ENCODE peak calls at places on chromosomes 1 and 21, in seven cellular contexts. U is left lung; W is CD4-positive, CD25-positive, alpha-beta regulatory T cell; D is kidney; E is CD8-positive, alpha-beta T cell; Y is mammary epithelial cell; F is NT2/D1. V is an unnamed sample.
A peak's percentile ranks its signal among the peaks of the same experiment; 100 is the strongest.

GRCh38 chr1:230303822-230304221 is 122.3 kb downstream of the PGBD5 start:
- DNase-seq in W (no peak), E (no peak), U (no peak), Y (no peak), D (peak; percentile 5), F (no peak), V (no peak)

GRCh38 chr1:227299238-227299637 is 19.1 kb downstream of the CDC42BPA start:
- DNase-seq in W (no peak), Y (no peak), E (no peak), F (no peak), D (no peak), U (no peak), V (no peak)

GRCh38 chr1:187617776-187618175 is 789.0 kb downstream of the PLA2G4A start:
- DNase-seq in E (no peak), F (no peak), W (no peak), U (no peak), D (no peak), Y (no peak), V (no peak)

GRCh38 chr1:109306832-109307362 is at the start of gene MYBPHL:
- DNase-seq in Y (no peak), F (no peak), U (no peak), E (no peak), D (no peak), W (no peak), V (no peak)

GRCh38 chr1:94863297-94863911 is 43.2 kb downstream of the SLC44A3 start:
- DNase-seq in F (no peak), D (no peak), W (no peak), E (no peak), Y (peak; percentile 57), U (no peak), V (no peak)

GRCh38 chr21:44804762-44805161 is 3.1 kb upstream of the UBE2G2 start:
- DNase-seq in W (no peak), F (no peak), U (no peak), Y (no peak), E (no peak), D (no peak), V (no peak)

GRCh38 chr1:168135982-168136708 is 585 bp downstream of the GPR161 start:
- DNase-seq in U (peak; percentile 76), W (peak; percentile 20), Y (peak; percentile 48), D (peak; percentile 73), E (no peak), F (peak; percentile 13), V (no peak)

GRCh38 chr1:227437495-227438008 is 119.3 kb upstream of the CDC42BPA start:
- DNase-seq in F (peak; percentile 23), Y (peak; percentile 37), E (no peak), W (no peak), U (no peak), D (no peak), V (no peak)

GRCh38 chr1:174243451-174244000 is 84.2 kb downstream of the RABGAP1L start:
- DNase-seq in Y (no peak), F (no peak), W (no peak), E (no peak), D (no peak), U (no peak), V (no peak)

GRCh38 chr1:40385437-40386310 is 12.1 kb downstream of the SMAP2 start:
- DNase-seq in E (no peak), U (no peak), W (peak; percentile 88), F (no peak), D (no peak), Y (no peak), V (peak; percentile 66)

GRCh38 chr1:150173161-150173585 is 23.5 kb downstream of the PLEKHO1 start:
- DNase-seq in F (no peak), E (no peak), U (no peak), D (no peak), W (no peak), Y (no peak), V (no peak)

GRCh38 chr1:244445320-244446181 is 6.2 kb downstream of the ADSS2 start:
- DNase-seq in D (no peak), Y (no peak), U (no peak), E (no peak), W (no peak), F (no peak), V (no peak)

GRCh38 chr1:70462611-70463010 is 51.5 kb downstream of the CTH start:
- DNase-seq in E (no peak), U (no peak), D (no peak), F (no peak), Y (no peak), W (no peak), V (no peak)

GRCh38 chr1:54610601-54611580 is 12.4 kb downstream of the FAM151A start:
- DNase-seq in W (no peak), U (peak; percentile 28), F (no peak), E (no peak), Y (no peak), D (peak; percentile 51), V (no peak)

GRCh38 chr1:109371271-109371739 is 26.4 kb downstream of the SORT1 start:
- DNase-seq in D (no peak), Y (peak; percentile 58), W (no peak), F (no peak), E (no peak), U (no peak), V (no peak)

GRCh38 chr21:33642896-33643657 is 776 bp downstream of the ITSN1 start:
- DNase-seq in E (no peak), D (peak; percentile 87), Y (peak; percentile 19), F (no peak), U (peak; percentile 87), W (peak; percentile 20), V (no peak)

GRCh38 chr1:99005537-99005942 is 879 bp upstream of the PLPPR5 start:
- DNase-seq in F (no peak), E (no peak), Y (no peak), D (no peak), W (no peak), U (no peak), V (no peak)

GRCh38 chr1:223864084-223864483 is 18.3 kb upstream of the TP53BP2 start:
- DNase-seq in F (no peak), D (no peak), E (no peak), Y (no peak), U (no peak), W (no peak), V (no peak)

GRCh38 chr1:35894183-35894582 is 11.2 kb downstream of the AGO1 start:
- DNase-seq in F (no peak), W (no peak), E (no peak), Y (no peak), U (no peak), D (no peak), V (no peak)

DNA sequence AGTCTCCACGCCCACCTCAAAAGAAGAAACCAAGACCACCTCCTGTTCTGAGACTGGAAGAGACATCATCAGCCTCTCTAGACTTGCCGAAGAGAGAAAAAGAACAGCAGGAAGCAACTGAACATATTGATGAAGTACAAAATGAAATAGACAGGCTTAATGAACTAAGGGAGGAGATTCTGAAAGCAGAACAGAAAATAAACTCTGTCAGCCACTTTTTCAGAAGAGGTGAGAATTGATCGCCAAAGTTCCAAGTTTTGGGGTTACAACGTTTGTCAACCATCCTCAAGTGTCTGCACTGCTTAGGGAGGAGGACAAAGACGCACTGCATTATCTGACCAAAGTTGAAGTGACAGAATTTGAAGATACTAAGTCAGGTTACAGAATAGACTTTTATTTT is 45.6 kb downstream of the ABL2 start:
- DNase-seq in E (no peak), D (no peak), W (no peak), F (no peak), Y (no peak), U (no peak), V (no peak)
- H3K4me3 ChIP-seq in E (no peak overlapping the region), D (no peak overlapping the region), W (no peak overlapping the region), F (no peak overlapping the region), Y (no peak overlapping the region), U (no peak overlapping the region), V (no peak overlapping the region)

DNA sequence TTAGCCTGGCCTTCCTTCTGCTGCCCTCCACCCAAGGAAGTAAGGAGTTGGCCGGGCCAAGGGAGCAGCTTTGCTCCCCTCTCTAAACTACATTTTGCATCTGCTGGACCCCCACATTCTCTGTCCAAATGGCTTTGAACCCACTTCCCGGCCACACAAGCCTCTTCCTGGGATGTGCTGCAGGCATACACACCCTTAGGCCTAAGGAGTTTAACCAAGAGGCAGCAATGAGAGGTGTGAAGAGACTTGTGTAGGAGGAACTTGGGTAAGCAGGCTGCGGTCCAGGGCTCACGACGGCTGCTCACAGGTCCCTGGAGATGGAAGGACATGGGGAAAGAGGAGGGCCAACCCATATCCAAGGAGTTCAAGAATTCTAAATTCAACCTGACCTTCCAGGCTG is 196.7 kb upstream of the SGIP1 start:
- DNase-seq in F (no peak), W (no peak), E (no peak), U (peak; percentile 82), D (no peak), Y (no peak), V (no peak)
- H3K4me1 ChIP-seq in F (no peaks in the 10 kb centered on the region), W (peaks cover 74% of the 10 kb centered on the region), E (peaks cover 45% of the 10 kb centered on the region), U (peaks cover 13% of the 10 kb centered on the region), D (no peaks in the 10 kb centered on the region), Y (no peaks in the 10 kb centered on the region), V (peaks cover 42% of the 10 kb centered on the region)

GRCh38 chr1:89993541-89993940 is 1.4 kb upstream of the ZNF326 start:
- DNase-seq in U (peak; percentile 71), D (peak; percentile 72), W (no peak), Y (no peak), F (no peak), E (no peak), V (no peak)

GRCh38 chr1:89994231-89994804 is 592 bp upstream of the ZNF326 start:
- DNase-seq in F (no peak), E (no peak), Y (no peak), W (no peak), D (peak; percentile 80), U (peak; percentile 68), V (no peak)

GRCh38 chr1:89996415-89997110 is 1.7 kb downstream of the ZNF326 start:
- DNase-seq in W (no peak), F (no peak), Y (no peak), E (no peak), U (no peak), D (no peak), V (no peak)

GRCh38 chr1:89994805-89995594 is at the start of gene ZNF326:
- DNase-seq in F (peak; percentile 95), D (peak; percentile 98), U (peak; percentile 99), Y (peak; percentile 98), W (peak; percentile 93), E (peak; percentile 91), V (peak; percentile 86)

GRCh38 chr1:89995595-89996397 is 886 bp downstream of the ZNF326 start:
- DNase-seq in Y (no peak), D (no peak), W (peak; percentile 57), F (peak; percentile 11), U (no peak), E (no peak), V (no peak)
- H3K4me3 ChIP-seq in Y (peak overlapping the region; percentile 73), D (peak overlapping the region; percentile 79), W (peak overlapping the region; percentile 92), F (peak overlapping the region; percentile 72), U (peak overlapping the region; percentile 79), E (peak overlapping the region; percentile 93), V (peak overlapping the region; percentile 94)

GRCh38 chr1:199151634-199152429 is 513.0 kb downstream of the PTPRC start:
- DNase-seq in D (no peak), E (no peak), F (no peak), W (no peak), Y (no peak), U (no peak), V (no peak)

GRCh38 chr1:199157494-199157893 is 518.7 kb downstream of the PTPRC start:
- DNase-seq in W (no peak), E (no peak), F (no peak), D (no peak), Y (peak; percentile 67), U (no peak), V (no peak)

GRCh38 chr1:199150764-199151163 is 511.9 kb downstream of the PTPRC start:
- DNase-seq in D (no peak), W (no peak), E (no peak), Y (no peak), F (no peak), U (no peak), V (no peak)

GRCh38 chr1:199152676-199153075 is 513.8 kb downstream of the PTPRC start:
- DNase-seq in D (no peak), W (no peak), Y (no peak), E (no peak), U (no peak), F (no peak), V (no peak)

GRCh38 chr1:199155166-199156033 is 516.6 kb downstream of the PTPRC start:
- DNase-seq in W (no peak), E (no peak), U (no peak), Y (no peak), D (no peak), F (peak; percentile 28), V (no peak)
- H3K4me1 ChIP-seq in W (no peaks in the 10 kb centered on the region), E (no peaks in the 10 kb centered on the region), U (no peaks in the 10 kb centered on the region), Y (no peaks in the 10 kb centered on the region), D (no peaks in the 10 kb centered on the region), F (no peaks in the 10 kb centered on the region), V (no peaks in the 10 kb centered on the region)